ENCODE peak calls at places on chromosomes 6 and 20, in seven cellular contexts. H is mammary epithelial cell; W is NCI-H2029 treated with DMSO at 0.1 percent for 48 hours; T is NCI-H1048; R is renal cortical epithelial cell; C is endothelial cell; M is activated CD8-positive, alpha-beta memory T cell treated with anti-CD3 and anti-CD28 coated beads for 24 hours. D is an unnamed sample.

GRCh38 chr6:166530211-166531045 is 56.0 kb downstream of the RAMACL start:
- DNase-seq in C (no peak), M (no peak), W (no peak), H (no peak), R (no peak), T (no peak), D (no peak)

GRCh38 chr6:144150673-144151009 is 324 bp downstream of the STX11 start:
- DNase-seq in T (no peak), M (no peak), H (peak; percentile 14), C (peak; percentile 16), R (no peak), W (no peak), D (no peak)

GRCh38 chr20:4299773-4300172 is 284.4 kb upstream of the RNF24 start:
- DNase-seq in C (no peak), W (no peak), M (peak; percentile 5), H (no peak), T (no peak), R (no peak), D (no peak)

GRCh38 chr20:20393207-20393606 is 25.3 kb downstream of the INSM1 start:
- DNase-seq in M (no peak), C (no peak), T (no peak), H (no peak), W (no peak), R (no peak), D (no peak)

GRCh38 chr6:85015396-85015990 is 251.1 kb upstream of the TBX18 start:
- DNase-seq in M (no peak), T (no peak), W (no peak), C (peak; percentile 80), H (no peak), R (peak; percentile 45), D (peak; percentile 32)

GRCh38 chr6:128803911-128804310 is 79.0 kb upstream of the LAMA2 start:
- DNase-seq in H (no peak), T (no peak), W (no peak), R (no peak), M (no peak), C (no peak), D (no peak)

GRCh38 chr20:57662028-57662312 is 41.7 kb upstream of the ZBP1 start:
- DNase-seq in T (no peak), H (no peak), W (no peak), R (no peak), M (no peak), C (no peak), D (no peak)

GRCh38 chr20:46850416-46850815 is 44.2 kb upstream of the EYA2 start:
- DNase-seq in T (no peak), H (no peak), M (no peak), C (no peak), W (no peak), R (peak; percentile 1), D (no peak)

GRCh38 chr6:34592208-34592952 is 36.3 kb upstream of the SPDEF start:
- DNase-seq in R (no peak), C (no peak), T (no peak), M (no peak), W (no peak), H (no peak), D (no peak)

GRCh38 chr6:6057442-6058053 is 50.8 kb upstream of the NRN1 start:
- DNase-seq in W (peak; percentile 92), T (no peak), R (peak; percentile 52), C (peak; percentile 22), M (no peak), H (peak; percentile 36), D (peak; percentile 51)

GRCh38 chr6:105359419-105360366 is 43.2 kb downstream of the PREP start:
- DNase-seq in C (no peak), H (peak; percentile 93), T (no peak), M (no peak), R (peak; percentile 93), W (no peak), D (peak; percentile 82)

GRCh38 chr6:41878246-41878645 is 16.9 kb downstream of the USP49 start:
- DNase-seq in H (peak; percentile 3), R (peak; percentile 57), W (no peak), M (no peak), C (no peak), T (no peak), D (peak; percentile 26)

GRCh38 chr6:53125276-53125675 is 23.4 kb downstream of the GCM1 start:
- DNase-seq in T (no peak), W (no peak), C (no peak), M (no peak), R (no peak), H (no peak), D (no peak)

GRCh38 chr6:2935566-2936291 is 32.6 kb upstream of the SERPINB9 start:
- DNase-seq in M (peak; percentile 53), R (no peak), C (no peak), T (no peak), W (no peak), H (no peak), D (no peak)

GRCh38 chr20:9072741-9073310 is 3.9 kb downstream of the PLCB4 start:
- DNase-seq in T (no peak), C (no peak), W (no peak), H (no peak), M (no peak), R (no peak), D (no peak)

GRCh38 chr20:58715709-58716475 is 23.3 kb downstream of the NPEPL1 start:
- DNase-seq in C (no peak), M (peak; percentile 49), W (no peak), R (no peak), H (no peak), T (no peak), D (no peak)

GRCh38 chr6:34630040-34630439 is 66.5 kb downstream of the ILRUN start:
- DNase-seq in M (no peak), C (no peak), W (no peak), H (peak; percentile 89), T (no peak), R (peak; percentile 89), D (peak; percentile 67)

GRCh38 chr20:24701027-24701426 is 231.6 kb downstream of the SYNDIG1 start:
- DNase-seq in R (no peak), C (no peak), W (no peak), T (no peak), M (peak; percentile 13), H (no peak), D (no peak)

GRCh38 chr6:157380779-157381561 is at the start of gene ZDHHC14:
- DNase-seq in C (peak; percentile 88), W (peak; percentile 22), M (peak; percentile 97), T (peak; percentile 57), H (peak; percentile 83), R (peak; percentile 55), D (peak; percentile 76)

GRCh38 chr6:149723771-149724417 is 6.0 kb upstream of the LATS1 start:
- DNase-seq in C (peak; percentile 21), W (no peak), R (peak; percentile 94), H (peak; percentile 74), T (peak; percentile 36), M (no peak), D (peak; percentile 22)

GRCh38 chr6:73954843-73955242 is 258.8 kb downstream of the CD109 start:
- DNase-seq in R (no peak), T (no peak), W (no peak), H (no peak), C (no peak), M (no peak), D (no peak)

GRCh38 chr6:142384455-142385332 is 82.9 kb downstream of the ADGRG6 start:
- DNase-seq in T (no peak), M (no peak), C (no peak), R (peak; percentile 17), W (no peak), H (no peak), D (no peak)

GRCh38 chr6:31886426-31887068 is 7.8 kb upstream of the SLC44A4 start:
- DNase-seq in T (no peak), W (no peak), C (no peak), M (no peak), H (no peak), R (no peak), D (no peak)

GRCh38 chr6:147203311-147204059 is 732 bp upstream of the STXBP5 start:
- DNase-seq in R (peak; percentile 46), M (peak; percentile 89), W (no peak), T (peak; percentile 40), C (peak; percentile 60), H (peak; percentile 81), D (peak; percentile 73)

GRCh38 chr20:24972341-24972740 is 20.2 kb downstream of the APMAP start:
- DNase-seq in W (no peak), M (peak; percentile 44), T (no peak), C (no peak), R (no peak), H (no peak), D (no peak)

GRCh38 chr6:89008299-89008698 is 44.9 kb upstream of the RNGTT start:
- DNase-seq in R (peak; percentile 21), M (no peak), W (no peak), C (no peak), H (no peak), T (no peak), D (no peak)

GRCh38 chr20:35598476-35598875 is 17.2 kb upstream of the SPAG4 start:
- DNase-seq in W (no peak), T (no peak), H (no peak), M (no peak), C (no peak), R (no peak), D (no peak)

GRCh38 chr6:43886067-43886461 is 116.1 kb downstream of the VEGFA start:
- DNase-seq in R (no peak), M (no peak), T (no peak), C (no peak), W (no peak), H (no peak), D (no peak)

GRCh38 chr6:144647406-144647964 is 362.4 kb downstream of the UTRN start:
- DNase-seq in M (no peak), C (no peak), H (no peak), W (no peak), R (no peak), T (no peak), D (no peak)

GRCh38 chr6:135950709-135951108 is 99.2 kb downstream of the PDE7B start:
- DNase-seq in W (no peak), C (no peak), H (no peak), R (no peak), M (no peak), T (no peak), D (no peak)

GRCh38 chr6:138499303-138499991 is at the start of gene NHSL1:
- DNase-seq in H (peak; percentile 65), C (no peak), M (no peak), R (peak; percentile 95), T (no peak), W (no peak), D (peak; percentile 80)

GRCh38 chr20:3813758-3814581 is 6.4 kb upstream of the AP5S1 start:
- DNase-seq in R (no peak), C (no peak), T (no peak), H (no peak), W (no peak), M (no peak), D (no peak)

GRCh38 chr20:33291830-33292355 is 8.9 kb downstream of the BPIFB1 start:
- DNase-seq in H (peak; percentile 17), C (peak; percentile 77), M (peak; percentile 90), R (peak; percentile 10), T (no peak), W (peak; percentile 29), D (no peak)

GRCh38 chr6:11785953-11786579 is 7.5 kb upstream of the ADTRP start:
- DNase-seq in T (no peak), H (no peak), M (no peak), W (peak; percentile 86), C (no peak), R (no peak), D (no peak)

GRCh38 chr6:21457647-21458046 is 135.9 kb upstream of the SOX4 start:
- DNase-seq in M (no peak), H (no peak), W (no peak), R (no peak), T (no peak), C (no peak), D (no peak)

GRCh38 chr6:18835976-18836375 is 448.8 kb downstream of the RNF144B start:
- DNase-seq in W (no peak), T (no peak), R (no peak), M (no peak), H (peak; percentile 4), C (no peak), D (no peak)

GRCh38 chr6:42845327-42845694 is 34.1 kb upstream of the RPL7L1 start:
- DNase-seq in T (no peak), H (no peak), R (no peak), W (no peak), M (no peak), C (no peak), D (no peak)

D was measured in kidney glomerular epithelial cell.